ENCODE peak calls at places on chromosomes 3 and 15, in nine cellular contexts. A is breast epithelium, R is uterus, N is transverse colon, Q is heart left ventricle, O is body of pancreas, J is adrenal gland, U is thyroid gland, L is HepG2. K is an unnamed sample.

GRCh38 chr15:71325461-71325860 is 210.2 kb downstream of the THSD4 start:
- DNase-seq in A (no peak), R (no peak), N (no peak), Q (no peak), O (no peak), J (no peak), U (no peak), L (no peak), K (no peak)

GRCh38 chr3:130093741-130094391 is 12.2 kb downstream of the ALG1L2 start:
- DNase-seq in A (no peak), R (no peak), N (peak; percentile 57), Q (no peak), O (no peak), J (no peak), U (no peak), L (no peak), K (no peak)

GRCh38 chr15:60971719-60972118 is 257.4 kb downstream of the RORA start:
- DNase-seq in A (no peak), R (no peak), N (no peak), Q (no peak), O (no peak), J (no peak), U (no peak), L (no peak), K (no peak)

GRCh38 chr15:88023956-88024355 is 232.6 kb downstream of the NTRK3 start:
- DNase-seq in A (no peak), R (no peak), N (no peak), Q (no peak), O (no peak), J (no peak), U (no peak), L (no peak), K (no peak)

GRCh38 chr15:78450285-78450858 is 12.4 kb downstream of the IREB2 start:
- DNase-seq in A (no peak), R (no peak), N (no peak), Q (no peak), O (no peak), J (no peak), U (no peak), L (no peak), K (no peak)

GRCh38 chr15:36810656-36811449 is 231.4 kb downstream of the CDIN1 start:
- DNase-seq in A (no peak), R (no peak), N (no peak), Q (no peak), O (no peak), J (no peak), U (no peak), L (no peak), K (no peak)

GRCh38 chr15:45149060-45149459 is 19.3 kb downstream of the DUOX1 start:
- DNase-seq in A (no peak), R (no peak), N (no peak), Q (no peak), O (no peak), J (no peak), U (no peak), L (no peak), K (no peak)

GRCh38 chr3:50573566-50574279 is 4.4 kb downstream of the HEMK1 start:
- DNase-seq in A (no peak), R (no peak), N (peak; percentile 25), Q (no peak), O (no peak), J (no peak), U (no peak), L (no peak), K (no peak)

GRCh38 chr3:179801831-179802230 is 149.0 kb downstream of the USP13 start:
- DNase-seq in A (no peak), R (no peak), N (no peak), Q (no peak), O (no peak), J (no peak), U (no peak), L (no peak), K (no peak)

GRCh38 chr3:36700537-36701248 is 63.7 kb downstream of the DCLK3 start:
- DNase-seq in A (peak; percentile 37), R (peak; percentile 29), N (no peak), Q (peak; percentile 48), O (peak; percentile 51), J (peak; percentile 37), U (peak; percentile 63), L (peak; percentile 44), K (no peak)

GRCh38 chr15:25674948-25675347 is 188.2 kb downstream of the ATP10A start:
- DNase-seq in A (peak; percentile 79), R (peak; percentile 35), N (peak; percentile 10), Q (peak; percentile 69), O (no peak), J (no peak), U (peak; percentile 9), L (no peak), K (no peak)

GRCh38 chr15:59313703-59314332 is 58.9 kb downstream of the MYO1E start:
- DNase-seq in A (peak; percentile 74), R (peak; percentile 90), N (peak; percentile 93), Q (peak; percentile 82), O (peak; percentile 77), J (no peak), U (peak; percentile 96), L (peak; percentile 9), K (no peak)

GRCh38 chr15:98484914-98485313 is 163.4 kb upstream of the IGF1R start:
- DNase-seq in A (no peak), R (no peak), N (no peak), Q (no peak), O (no peak), J (no peak), U (no peak), L (no peak), K (no peak)

GRCh38 chr3:110708166-110708565 is 363.4 kb upstream of the NECTIN3 start:
- DNase-seq in A (no peak), R (no peak), N (no peak), Q (no peak), O (no peak), J (no peak), U (no peak), L (no peak), K (no peak)

GRCh38 chr3:46566040-46566631 is at the start of gene LRRC2:
- DNase-seq in A (no peak), R (peak; percentile 74), N (peak; percentile 42), Q (peak; percentile 81), O (peak; percentile 60), J (peak; percentile 30), U (peak; percentile 81), L (no peak), K (no peak)

GRCh38 chr3:64104691-64105101 is 81.4 kb upstream of the PSMD6 start:
- DNase-seq in A (no peak), R (no peak), N (no peak), Q (no peak), O (no peak), J (no peak), U (no peak), L (no peak), K (no peak)

DNA sequence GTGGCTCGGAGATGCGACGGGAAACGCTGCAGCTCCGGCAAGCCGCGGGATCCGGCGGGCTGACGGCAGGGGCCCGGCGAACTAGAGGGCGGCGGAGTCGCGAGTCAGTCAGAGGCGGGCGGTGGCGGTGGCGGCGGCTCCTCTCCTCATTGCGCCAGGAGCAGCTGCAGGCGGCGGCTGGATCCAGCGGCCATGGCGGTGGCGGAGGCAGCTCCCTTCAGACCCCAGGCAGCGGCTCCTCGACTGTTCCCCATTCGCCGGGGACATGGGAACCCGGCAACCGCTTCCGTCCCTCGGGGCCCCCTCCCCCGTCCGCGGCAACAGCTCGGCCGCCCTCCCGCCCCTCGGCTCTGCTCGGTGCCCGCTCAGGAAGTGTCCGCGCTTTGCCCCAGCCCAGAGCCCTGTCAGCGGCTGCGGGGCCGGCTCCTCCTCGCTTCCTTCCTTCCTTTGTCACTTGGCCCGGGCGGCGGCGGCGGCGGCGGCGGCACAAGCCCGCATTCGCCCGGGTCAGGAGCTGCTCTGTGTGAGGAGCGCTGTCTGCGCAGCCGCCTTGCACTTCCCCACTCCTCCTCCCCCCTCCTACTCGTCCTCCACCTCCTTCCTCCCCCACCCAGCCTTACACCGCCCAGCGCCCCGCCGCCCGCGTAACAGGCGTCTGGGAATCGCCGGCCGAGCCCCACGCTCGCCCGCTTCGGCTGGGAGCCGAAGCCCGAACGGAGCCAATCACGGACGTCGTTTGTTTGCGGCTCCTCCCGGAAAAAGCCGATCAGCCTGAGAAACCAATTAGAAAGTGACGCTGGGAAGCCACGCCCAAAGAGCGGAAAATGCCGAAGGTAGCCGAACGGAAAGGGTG is at the start of gene GSK3B:
- DNase-seq in A (peak; percentile 62), R (peak; percentile 77), N (peak; percentile 78), Q (peak; percentile 99), O (peak; percentile 79), J (peak; percentile 83), U (no peak), L (peak; percentile 48), K (peak; percentile 20)
- TF ChIP-seq POLR2A in A (peak; percentile 89), R (peak; percentile 93), N (peak; percentile 97), Q (no peak), O (peak; percentile 98), J (peak; percentile 98), U (peak; percentile 96), L (peak; percentile 84), K (peak; percentile 82)

GRCh38 chr15:89320200-89320599 is 14.4 kb downstream of the POLG start:
- DNase-seq in A (no peak), R (no peak), N (no peak), Q (no peak), O (no peak), J (no peak), U (no peak), L (no peak), K (no peak)

GRCh38 chr15:89317188-89317720 is 17.4 kb downstream of the POLG start:
- DNase-seq in A (no peak), R (no peak), N (no peak), Q (no peak), O (no peak), J (no peak), U (no peak), L (no peak), K (no peak)

GRCh38 chr15:89315375-89315929 is 19.2 kb downstream of the POLG start:
- DNase-seq in A (no peak), R (no peak), N (no peak), Q (no peak), O (no peak), J (no peak), U (no peak), L (peak; percentile 66), K (no peak)
- TF ChIP-seq POLR2A in A (no peak), R (no peak), N (no peak), Q (no peak), O (no peak), J (no peak), U (no peak), L (peak; percentile 20), K (no peak)

DNA sequence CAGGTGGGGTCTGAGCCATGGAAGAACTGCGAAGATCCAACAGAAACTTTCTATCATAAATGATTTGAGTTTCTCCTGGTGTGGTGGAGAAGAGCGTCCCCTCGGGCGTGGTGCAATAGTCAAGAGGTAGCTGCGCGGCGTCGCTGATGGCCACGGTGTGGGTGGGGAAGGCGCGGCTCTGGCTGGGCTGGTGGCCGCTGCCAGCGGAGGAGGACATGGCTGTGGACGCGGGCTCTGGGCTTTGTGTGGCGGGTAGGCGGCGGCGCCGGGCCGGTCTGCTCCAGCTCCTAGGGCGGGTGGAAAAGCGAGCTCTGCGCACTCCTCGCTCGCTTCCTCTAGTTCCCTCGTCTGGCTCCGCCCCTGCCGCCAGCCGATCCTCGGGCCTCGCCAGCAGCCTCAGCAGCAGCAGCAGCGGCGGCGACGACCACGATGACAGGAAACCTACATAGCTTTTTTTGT is 5.9 kb downstream of the STARD9 start:
- DNase-seq in A (peak; percentile 71), R (peak; percentile 81), N (peak; percentile 88), Q (peak; percentile 94), O (peak; percentile 86), J (peak; percentile 81), U (peak; percentile 86), L (peak; percentile 62), K (no peak)
- TF ChIP-seq POLR2A in A (no peak), R (peak; percentile 36), N (peak; percentile 43), Q (no peak), O (peak; percentile 48), J (peak; percentile 69), U (peak; percentile 55), L (no peak), K (no peak)

GRCh38 chr15:64843996-64844395 is 2.3 kb downstream of the PLEKHO2 start:
- DNase-seq in A (no peak), R (no peak), N (no peak), Q (no peak), O (no peak), J (no peak), U (no peak), L (no peak), K (no peak)
- TF ChIP-seq POLR2A in A (no peak), R (no peak), N (no peak), Q (no peak), O (no peak), J (no peak), U (no peak), L (no peak), K (no peak)